ENCODE peak calls at places on chromosomes 1 and 21, in four cellular contexts. K is SK-N-SH, Z is thyroid gland, A is stomach. O is an unnamed sample.

GRCh38 chr1:65866439-65866838 is 73.7 kb downstream of the PDE4B start:
- DNase-seq in K (no peak), Z (no peak), A (no peak), O (no peak)

GRCh38 chr1:226064816-226065248 is 2.3 kb downstream of the H3-3A start:
- DNase-seq in K (peak; percentile 39), Z (peak; percentile 53), A (peak; percentile 52), O (peak; percentile 68)

GRCh38 chr1:29543586-29543985 is 307.3 kb downstream of the PTPRU start:
- DNase-seq in K (no peak), Z (no peak), A (no peak), O (no peak)

GRCh38 chr1:234772345-234773147 is 162.6 kb upstream of the IRF2BP2 start:
- DNase-seq in K (no peak), Z (peak; percentile 52), A (peak; percentile 65), O (peak; percentile 99)

GRCh38 chr1:151574575-151575529 is 34.7 kb downstream of the TUFT1 start:
- DNase-seq in K (no peak), Z (no peak), A (peak; percentile 57), O (peak; percentile 82)

GRCh38 chr1:223393275-223394214 is at the start of gene CCDC185:
- DNase-seq in K (peak; percentile 66), Z (peak; percentile 10), A (peak; percentile 40), O (no peak)

GRCh38 chr21:29264721-29265120 is 34.0 kb upstream of the BACH1 start:
- DNase-seq in K (no peak), Z (no peak), A (no peak), O (no peak)

GRCh38 chr1:215290018-215290417 is 207.5 kb downstream of the KCNK2 start:
- DNase-seq in K (no peak), Z (peak; percentile 33), A (no peak), O (no peak)

GRCh38 chr1:18530567-18531502 is 50.1 kb downstream of the KLHDC7A start:
- DNase-seq in K (peak; percentile 35), Z (no peak), A (no peak), O (no peak)

GRCh38 chr1:9406111-9406510 is 113.4 kb downstream of the SPSB1 start:
- DNase-seq in K (no peak), Z (no peak), A (no peak), O (no peak)

GRCh38 chr1:12447849-12448312 is 170.1 kb downstream of the DHRS3 start:
- DNase-seq in K (no peak), Z (no peak), A (no peak), O (peak; percentile 81)

GRCh38 chr1:13760340-13760739 is 60.4 kb downstream of the PRDM2 start:
- DNase-seq in K (no peak), Z (no peak), A (no peak), O (no peak)

GRCh38 chr1:18470650-18471355 is 9.9 kb upstream of the KLHDC7A start:
- DNase-seq in K (no peak), Z (no peak), A (no peak), O (no peak)

GRCh38 chr1:45617618-45618017 is 6.2 kb downstream of the CCDC17 start:
- DNase-seq in K (no peak), Z (no peak), A (no peak), O (peak; percentile 24)

GRCh38 chr1:68178821-68179490 is 53.4 kb downstream of the WLS start:
- DNase-seq in K (no peak), Z (no peak), A (no peak), O (peak; percentile 80)

GRCh38 chr21:19507682-19508260 is 1104.2 kb upstream of the TMPRSS15 start:
- DNase-seq in K (peak; percentile 20), Z (no peak), A (no peak), O (no peak)

GRCh38 chr21:18760247-18760646 is 356.7 kb upstream of the TMPRSS15 start:
- DNase-seq in K (no peak), Z (no peak), A (no peak), O (no peak)

GRCh38 chr1:66353207-66353606 is 180.7 kb upstream of the SGIP1 start:
- DNase-seq in K (no peak), Z (no peak), A (no peak), O (no peak)

GRCh38 chr1:88061830-88062177 is 622.3 kb upstream of the PKN2 start:
- DNase-seq in K (no peak), Z (no peak), A (no peak), O (peak; percentile 9)

GRCh38 chr1:216688127-216688657 is 35.0 kb downstream of the ESRRG start:
- DNase-seq in K (peak; percentile 14), Z (no peak), A (no peak), O (no peak)

GRCh38 chr1:60577036-60577435 is 503.5 kb upstream of the C1orf87 start:
- DNase-seq in K (no peak), Z (no peak), A (no peak), O (no peak)

GRCh38 chr1:224852901-224853568 is 76.4 kb upstream of the DNAH14 start:
- DNase-seq in K (peak; percentile 46), Z (no peak), A (no peak), O (peak; percentile 69)

DNA sequence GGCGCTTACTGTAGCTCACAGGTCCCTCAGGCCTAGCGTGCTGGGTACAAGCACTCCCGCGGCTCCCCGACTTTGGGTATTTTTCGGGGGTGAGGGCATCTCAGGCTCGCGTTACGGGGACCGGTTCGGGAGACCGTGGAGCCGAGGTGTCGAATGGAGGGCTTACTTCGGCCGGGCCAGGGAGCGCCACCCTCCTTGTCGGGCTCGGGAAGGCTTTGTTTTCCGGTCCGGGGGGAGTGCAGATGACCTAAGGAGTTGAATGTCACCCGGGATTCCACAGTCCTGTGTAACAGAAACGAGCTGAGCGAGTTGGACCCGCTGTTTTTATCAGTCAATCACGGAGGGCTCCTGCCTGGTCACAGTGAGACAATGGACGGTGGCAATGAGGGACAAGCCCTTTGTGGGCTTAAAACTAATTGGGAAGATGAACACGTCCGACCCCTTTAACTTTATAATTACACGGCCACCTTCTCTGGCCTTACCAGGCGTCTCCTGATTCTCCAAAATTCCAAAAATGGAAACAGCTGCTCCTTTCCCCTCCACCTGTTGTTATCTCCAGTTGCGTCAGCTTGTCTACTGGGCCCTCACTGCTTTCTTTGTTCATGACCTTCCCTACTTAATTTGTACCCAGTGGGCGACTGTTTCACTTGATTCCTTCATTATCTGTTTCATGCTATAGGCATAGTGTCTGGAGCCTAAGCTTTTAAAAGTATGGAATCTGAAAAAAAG is 912 bp upstream of the TRIM45 start:
- DNase-seq in K (no peak), Z (no peak), A (no peak), O (no peak)
- TF ChIP-seq CTCF in K (no peak), Z (no peak), A (peak; percentile 13), O (no peak)

GRCh38 chr1:244599937-244600350 is 53.0 kb upstream of the DESI2 start:
- DNase-seq in K (no peak), Z (no peak), A (peak; percentile 37), O (peak; percentile 97)
- H3K4me3 ChIP-seq in K (peak overlapping the region; percentile 40), Z (no peak overlapping the region), A (no peak overlapping the region), O (peak overlapping the region; percentile 38)

GRCh38 chr1:237383825-237384612 is 342.0 kb downstream of the RYR2 start:
- DNase-seq in K (no peak), Z (no peak), A (no peak), O (peak; percentile 9)

GRCh38 chr1:237387144-237387505 is 345.1 kb downstream of the RYR2 start:
- DNase-seq in K (no peak), Z (peak; percentile 50), A (no peak), O (no peak)

GRCh38 chr1:237390798-237391197 is 348.8 kb downstream of the RYR2 start:
- DNase-seq in K (no peak), Z (no peak), A (no peak), O (no peak)

DNA sequence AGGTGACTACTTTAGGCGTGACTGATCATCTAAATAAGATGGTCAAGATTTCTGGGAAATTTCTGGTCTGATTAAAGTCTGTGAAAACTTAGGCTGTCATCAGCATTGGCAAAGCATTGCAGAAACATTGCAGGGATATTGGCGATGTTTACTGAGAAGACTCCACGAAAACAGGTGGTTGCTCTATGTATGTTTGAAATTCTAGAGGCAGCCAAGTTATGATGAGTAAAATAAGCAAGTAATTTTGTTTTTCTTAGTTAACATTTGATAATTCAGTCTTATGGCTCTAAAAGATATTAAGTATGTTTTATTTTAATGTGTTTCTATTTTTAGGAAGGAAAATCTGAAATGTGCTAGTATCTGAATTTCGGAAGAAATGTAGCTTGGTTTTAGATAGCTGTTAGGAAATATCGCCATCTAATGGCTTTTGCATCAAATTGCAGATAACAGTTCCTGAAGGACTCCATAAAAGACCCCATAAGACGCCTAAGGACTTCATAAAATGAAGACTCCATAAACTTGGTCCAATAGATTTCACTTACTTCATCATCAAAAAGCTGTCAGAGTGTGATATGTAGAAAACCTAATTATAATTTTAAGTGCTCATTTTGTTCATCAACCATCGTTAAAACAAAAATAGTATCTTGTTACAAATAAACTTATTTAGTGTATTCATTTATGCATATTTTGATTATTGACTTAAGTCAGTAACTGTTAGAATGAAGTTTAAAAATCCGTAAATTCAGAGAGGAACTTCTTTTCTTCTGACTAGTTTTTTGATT is 344.6 kb downstream of the RYR2 start:
- DNase-seq in K (peak; percentile 39), Z (no peak), A (no peak), O (peak; percentile 46)
- TF ChIP-seq CTCF in K (peak; percentile 67), Z (peak; percentile 83), A (peak; percentile 26), O (peak; percentile 60)

DNA sequence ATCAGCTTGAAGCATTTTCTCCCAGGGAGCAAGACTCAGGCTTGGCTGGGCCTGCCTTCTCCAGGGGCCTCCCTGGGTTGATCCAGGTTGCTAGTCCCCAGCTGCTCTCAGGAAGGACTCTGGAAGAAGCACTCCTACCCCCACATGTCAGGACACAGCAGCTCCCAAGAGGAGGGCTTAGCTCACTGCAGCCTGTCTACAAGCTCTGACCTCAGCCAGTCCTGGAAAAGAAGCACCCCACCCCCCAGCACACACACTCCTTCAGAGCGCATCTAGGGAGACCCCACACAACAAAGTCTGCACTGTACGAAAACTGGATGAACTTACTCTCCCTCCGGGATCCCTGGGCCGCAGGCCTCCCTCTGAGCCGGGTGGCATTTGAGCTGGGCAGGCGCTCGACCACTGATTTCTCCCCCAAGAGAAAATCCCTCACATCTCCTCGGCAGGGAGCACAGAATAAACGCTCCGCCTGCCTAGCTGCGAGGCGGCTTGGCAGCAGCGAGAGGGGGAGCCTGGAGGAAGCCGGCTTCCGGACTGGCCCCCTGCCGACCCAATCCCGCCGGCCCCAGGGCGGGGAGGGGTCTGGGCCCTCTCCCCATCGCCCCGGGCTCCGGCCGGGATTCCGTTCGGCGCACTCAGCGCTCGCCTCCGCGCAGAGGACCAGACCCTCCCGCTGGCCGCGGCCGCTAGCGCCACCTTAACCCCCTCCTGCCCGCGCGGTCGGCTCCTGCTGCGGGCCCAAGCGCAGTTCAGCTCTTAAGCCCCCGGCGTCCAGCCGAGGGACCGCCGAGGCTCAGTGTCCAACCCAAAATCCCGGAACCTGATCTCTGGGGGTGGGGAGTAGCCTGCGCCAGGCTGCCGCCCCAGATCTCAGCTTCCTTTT is at the start of gene KCNA2:
- DNase-seq in K (peak; percentile 88), Z (peak; percentile 64), A (peak; percentile 26), O (no peak)
- H3K4me3 ChIP-seq in K (peak within 1 kb of the TSS; percentile 43), Z (peak within 1 kb of the TSS; percentile 51), A (peak within 1 kb of the TSS; percentile 69), O (no peak within 1 kb of the TSS)

DNA sequence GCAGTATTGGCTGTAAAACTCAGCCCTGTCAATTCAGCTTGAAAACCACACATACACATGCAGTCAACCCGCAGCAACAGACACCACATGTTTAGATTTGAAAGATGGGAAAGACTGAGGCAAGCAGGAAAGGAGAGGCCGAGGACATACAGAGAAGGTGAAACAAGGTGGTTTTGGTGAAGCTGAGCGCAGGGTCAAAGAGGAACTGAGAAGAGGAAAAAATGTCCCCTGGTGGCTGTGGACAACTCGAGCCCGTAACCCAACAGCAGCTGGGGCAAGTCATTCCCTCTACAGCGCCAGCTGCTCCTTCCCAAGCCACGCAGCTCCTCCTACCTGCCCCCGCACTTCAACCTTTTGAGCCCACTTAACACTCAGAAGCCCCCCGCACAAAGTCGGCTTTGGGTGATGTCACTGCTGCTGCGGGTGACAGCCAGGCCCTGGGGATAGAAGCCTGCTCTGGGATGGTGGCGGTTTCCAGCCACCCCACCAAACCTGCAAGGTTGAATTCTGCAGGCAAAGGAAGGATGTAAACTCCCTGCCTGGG is 63.0 kb downstream of the KCNN3 start:
- DNase-seq in K (no peak), Z (no peak), A (no peak), O (no peak)
- TF ChIP-seq CTCF in K (no peak), Z (no peak), A (no peak), O (no peak)